ENCODE peak calls at places on chromosomes 6 and 20, in nine cellular contexts. D, Y, E, M, A, B, G, C and J are unnamed samples.

GRCh38 chr6:68634503-68635411 is at the start of gene ADGRB3:
- DNase-seq in D (peak), Y (no peak), E (peak), M (peak), A (no peak), B (no peak), G (peak), C (no peak), J (peak)

GRCh38 chr20:54995553-54995952 is 520.2 kb downstream of the DOK5 start:
- DNase-seq in D (no peak), Y (no peak), E (peak), M (no peak), A (no peak), B (no peak), G (no peak), C (no peak), J (no peak)

GRCh38 chr20:58503668-58504067 is 11.5 kb downstream of the APCDD1L start:
- DNase-seq in D (no peak), Y (no peak), E (no peak), M (no peak), A (no peak), B (no peak), G (no peak), C (no peak), J (no peak)

GRCh38 chr6:37016995-37017394 is 11.5 kb downstream of the FGD2 start:
- DNase-seq in D (no peak), Y (no peak), E (no peak), M (no peak), A (no peak), B (no peak), G (no peak), C (no peak), J (no peak)

GRCh38 chr6:30730611-30731435 is 10.7 kb downstream of the TUBB start:
- DNase-seq in D (no peak), Y (peak), E (peak), M (peak), A (no peak), B (peak), G (peak), C (no peak), J (peak)

GRCh38 chr6:86942761-86943526 is 5.6 kb downstream of the HTR1E start:
- DNase-seq in D (no peak), Y (no peak), E (no peak), M (no peak), A (no peak), B (no peak), G (no peak), C (no peak), J (no peak)

GRCh38 chr20:51434026-51434425 is 108.5 kb downstream of the NFATC2 start:
- DNase-seq in D (no peak), Y (no peak), E (no peak), M (no peak), A (no peak), B (no peak), G (no peak), C (no peak), J (no peak)

GRCh38 chr6:105137388-105137787 is 42.4 kb downstream of the POPDC3 start:
- DNase-seq in D (peak), Y (no peak), E (no peak), M (no peak), A (no peak), B (no peak), G (no peak), C (no peak), J (peak)

GRCh38 chr20:36320898-36321695 is 15.0 kb downstream of the DLGAP4 start:
- DNase-seq in D (no peak), Y (no peak), E (no peak), M (no peak), A (no peak), B (no peak), G (no peak), C (no peak), J (no peak)

GRCh38 chr20:50652702-50653294 is 38.5 kb downstream of the RIPOR3 start:
- DNase-seq in D (no peak), Y (no peak), E (no peak), M (no peak), A (peak), B (no peak), G (no peak), C (no peak), J (no peak)

GRCh38 chr6:3449321-3449720 is 7.5 kb downstream of the SLC22A23 start:
- DNase-seq in D (no peak), Y (no peak), E (no peak), M (no peak), A (no peak), B (no peak), G (no peak), C (no peak), J (no peak)